ENCODE peak calls at places on chromosomes 5 and 9, in four cellular contexts. Y is sigmoid colon, J is stomach, X is GM12878. I is an unnamed sample. For H3K9me3, the result is how much of the 10 kb centered on the place peaks cover.

GRCh38 chr9:26669641-26670040 is 223.0 kb downstream of the CAAP1 start:
- DNase-seq in Y (no peak), J (no peak), X (no peak), I (no peak)

GRCh38 chr5:144284931-144285330 is 114.3 kb downstream of the KCTD16 start:
- DNase-seq in X (no peak), J (no peak), Y (no peak), I (no peak)

GRCh38 chr5:176565760-176566288 is 16.7 kb downstream of the CDHR2 start:
- DNase-seq in X (no peak), J (no peak), Y (no peak), I (no peak)

GRCh38 chr5:151182501-151182900 is 24.9 kb upstream of the ANXA6 start:
- DNase-seq in Y (no peak), J (no peak), X (no peak), I (no peak)

GRCh38 chr5:139650031-139650688 is 2.0 kb downstream of the CXXC5 start:
- DNase-seq in X (no peak), Y (peak), J (peak), I (peak)

GRCh38 chr9:25261445-25261844 is 416.8 kb downstream of the TUSC1 start:
- DNase-seq in X (no peak), J (no peak), Y (no peak), I (no peak)

GRCh38 chr9:4923580-4924544 is 61.2 kb upstream of the JAK2 start:
- DNase-seq in Y (no peak), J (no peak), X (no peak), I (no peak)

GRCh38 chr9:38342096-38342495 is 50.4 kb upstream of the ALDH1B1 start:
- DNase-seq in X (no peak), J (no peak), Y (peak), I (no peak)

GRCh38 chr5:59645380-59645779 is 248.1 kb downstream of the PDE4D start:
- DNase-seq in Y (no peak), J (no peak), X (no peak), I (no peak)

GRCh38 chr5:113162208-113162607 is 185.6 kb downstream of the DCP2 start:
- DNase-seq in Y (no peak), J (no peak), X (no peak), I (no peak)

GRCh38 chr5:39947657-39948056 is 522.9 kb upstream of the DAB2 start:
- DNase-seq in J (no peak), X (no peak), Y (no peak), I (no peak)

GRCh38 chr9:113675475-113675941 is 200.6 kb upstream of the ZNF618 start:
- DNase-seq in Y (peak), X (no peak), J (peak), I (peak)

GRCh38 chr5:10351199-10351881 is 2.2 kb upstream of the MARCHF6 start:
- DNase-seq in Y (no peak), X (no peak), J (no peak), I (no peak)

GRCh38 chr5:141413540-141414069 is 818 bp downstream of the PCDHGA10 start:
- DNase-seq in Y (peak), X (no peak), J (no peak), I (no peak)

GRCh38 chr9:114804504-114804903 is 1.3 kb downstream of the TNFSF15 start:
- DNase-seq in X (no peak), Y (no peak), J (peak), I (peak)

GRCh38 chr5:109837226-109837861 is 147.6 kb downstream of the MAN2A1 start:
- DNase-seq in X (no peak), Y (no peak), J (no peak), I (no peak)

GRCh38 chr9:113219972-113220371 is 1.1 kb downstream of the FKBP15 start:
- DNase-seq in Y (no peak), J (no peak), X (peak), I (no peak)

GRCh38 chr9:128484686-128485413 is 19.7 kb upstream of the GLE1 start:
- DNase-seq in J (no peak), X (no peak), Y (no peak), I (no peak)

GRCh38 chr9:76835571-76836283 is 70.2 kb downstream of the PRUNE2 start:
- DNase-seq in X (no peak), J (no peak), Y (peak), I (no peak)

GRCh38 chr9:97861148-97861475 is 8.1 kb downstream of the FOXE1 start:
- DNase-seq in Y (no peak), X (no peak), J (no peak), I (no peak)

GRCh38 chr5:89397096-89397495 is 514.1 kb upstream of the MEF2C start:
- DNase-seq in X (peak), J (no peak), Y (no peak), I (no peak)

DNA sequence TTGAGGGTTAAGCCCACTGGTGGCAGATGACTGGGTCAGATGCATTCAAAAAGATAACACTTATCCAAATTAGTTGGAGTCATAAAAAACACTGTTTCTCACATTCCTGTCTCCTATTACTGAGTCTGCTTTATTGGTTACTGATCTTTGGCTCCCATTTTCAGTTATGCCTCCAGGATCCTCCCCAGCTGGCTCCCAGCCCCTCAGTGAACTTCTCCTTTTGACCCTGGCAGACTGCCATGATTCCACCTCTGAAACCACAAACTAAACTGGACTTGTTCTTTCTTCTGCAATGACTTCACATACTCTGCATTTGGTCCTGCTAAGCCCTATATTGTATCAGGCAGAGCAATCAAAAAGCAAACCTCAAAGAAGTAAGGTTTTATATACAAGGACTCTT is 860.8 kb upstream of the DMAC1 start:
- DNase-seq in Y (peak), J (peak), X (no peak), I (peak)
- TF ChIP-seq POLR2AphosphoS5 in Y (no peak), J (no peak), X (no peak), I (no peak)

DNA sequence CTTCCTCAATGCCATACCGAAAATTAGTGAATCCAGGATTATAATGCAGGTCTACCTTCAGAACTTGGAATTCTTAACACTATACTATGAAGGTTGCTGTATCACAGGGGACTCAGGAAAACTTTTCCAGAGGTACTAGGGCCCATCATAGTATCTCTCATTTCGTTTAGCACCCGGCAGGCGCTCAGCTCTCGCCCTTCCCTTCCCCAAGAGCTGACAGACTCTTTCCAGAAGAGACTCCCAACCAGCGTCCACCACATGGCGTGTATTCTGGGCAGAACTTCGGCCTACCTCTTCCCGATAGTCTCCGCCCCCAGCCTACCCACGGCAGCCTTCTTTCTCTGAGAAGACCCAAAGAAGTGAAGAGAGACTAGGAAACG is 271 bp downstream of the NOL8 start:
- DNase-seq in Y (peak), J (no peak), X (no peak), I (no peak)
- TF ChIP-seq CTCF in Y (no peak), J (no peak), X (no peak), I (no peak)

DNA sequence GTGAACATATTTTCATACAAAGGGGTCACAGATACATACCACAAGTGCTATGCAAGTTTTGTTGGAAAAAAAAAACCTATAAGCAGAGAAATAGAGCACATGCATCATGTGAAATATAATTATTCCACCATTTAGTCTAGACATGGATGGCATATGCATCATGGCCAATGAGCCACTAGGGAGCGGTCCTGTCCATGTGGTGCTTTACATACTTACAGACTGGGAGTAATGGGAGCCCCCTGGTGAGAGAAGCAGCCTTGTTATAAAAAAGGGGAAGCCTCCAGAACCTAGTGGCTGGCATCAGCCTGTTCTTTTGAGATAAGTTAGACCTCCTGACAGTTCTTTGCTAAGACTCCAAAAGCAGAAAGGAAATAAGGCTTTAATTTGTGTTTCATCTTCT is 1524.1 kb downstream of the MAT2B start:
- DNase-seq in J (no peak), X (no peak), Y (no peak), I (peak)
- H3K9me3 ChIP-seq in J (under half), X (under half), Y (under half), I (under half)

GRCh38 chr5:72109625-72110024 is 2.4 kb downstream of the MAP1B start:
- DNase-seq in J (no peak), Y (no peak), X (no peak), I (no peak)
- TF ChIP-seq POLR2AphosphoS5 in J (no peak), Y (no peak), X (no peak), I (no peak)

DNA sequence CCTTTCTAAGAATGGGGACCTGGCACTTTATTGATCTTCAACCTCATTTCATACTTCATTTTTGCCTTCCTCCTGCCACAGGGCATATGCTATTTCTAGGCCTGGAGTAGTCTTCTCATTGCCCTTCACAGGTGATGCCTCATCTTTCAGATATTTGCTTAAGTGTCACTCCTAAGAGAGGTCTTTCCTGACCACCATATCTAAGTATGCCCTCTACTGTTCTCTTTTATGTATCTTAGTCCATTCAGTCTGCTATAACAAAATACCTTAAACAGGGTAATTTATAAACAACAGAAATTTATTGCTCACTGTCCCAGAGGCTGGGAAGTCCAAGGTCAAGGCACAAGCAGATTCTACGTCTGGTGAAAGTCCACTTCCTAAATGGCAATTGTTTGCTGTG is 99.1 kb downstream of the ADAMTS6 start:
- DNase-seq in Y (no peak), J (no peak), X (no peak), I (no peak)
- TF ChIP-seq CTCF in Y (no peak), J (no peak), X (no peak), I (no peak)

DNA sequence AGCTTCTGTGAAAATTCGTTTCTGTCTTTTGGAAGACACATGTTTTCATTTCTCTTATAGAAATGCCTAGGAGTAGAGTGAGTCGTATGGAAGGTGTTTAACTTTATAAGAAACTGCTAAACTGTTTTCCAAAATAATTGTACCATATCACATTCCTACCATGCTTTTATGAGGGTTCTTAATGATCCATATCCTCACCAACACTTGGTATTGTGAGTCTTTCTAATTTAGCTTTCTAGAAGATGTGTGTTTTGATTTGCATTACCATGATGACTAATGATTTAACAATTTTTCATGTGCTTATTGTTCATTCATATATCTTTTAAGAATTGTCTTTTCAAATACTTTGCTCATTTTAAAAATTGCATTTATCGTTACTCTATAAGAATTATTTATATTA is 223.6 kb downstream of the COMMD10 start:
- DNase-seq in Y (no peak), X (no peak), J (no peak), I (no peak)
- H3K9me3 ChIP-seq in Y (under half), X (under half), J (under half), I (under half)

I was measured in transverse colon.